ENCODE peak calls at places on chromosomes 11 and 22, in six cellular contexts. I, U, K, F, R and L are unnamed samples.

GRCh38 chr22:26286091-26286780 is 117.0 kb downstream of the SEZ6L start:
- DNase-seq in I (no peak), U (no peak), K (no peak), F (no peak), R (no peak), L (no peak)

GRCh38 chr11:27571151-27571840 is 64.7 kb upstream of the LIN7C start:
- DNase-seq in I (no peak), U (no peak), K (no peak), F (peak), R (no peak), L (peak)

GRCh38 chr11:102836290-102836875 is 7.0 kb downstream of the MMP3 start:
- DNase-seq in I (no peak), U (no peak), K (no peak), F (peak), R (no peak), L (peak)

GRCh38 chr11:2881974-2882362 is 3.6 kb downstream of the CDKN1C start:
- DNase-seq in I (no peak), U (no peak), K (no peak), F (no peak), R (no peak), L (no peak)

GRCh38 chr11:25938952-25939351 is 393.0 kb upstream of the ANO3 start:
- DNase-seq in I (no peak), U (no peak), K (no peak), F (no peak), R (no peak), L (no peak)

GRCh38 chr11:15493921-15494630 is 379.4 kb downstream of the INSC start:
- DNase-seq in I (no peak), U (no peak), K (no peak), F (peak), R (no peak), L (peak)

GRCh38 chr11:126900349-126900748 is 100.2 kb downstream of the KIRREL3 start:
- DNase-seq in I (no peak), U (no peak), K (no peak), F (no peak), R (no peak), L (no peak)

GRCh38 chr22:23259916-23260644 is 79.8 kb downstream of the BCR start:
- DNase-seq in I (no peak), U (no peak), K (no peak), F (no peak), R (no peak), L (no peak)

GRCh38 chr11:1912314-1912878 is 7.1 kb upstream of the TNNT3 start:
- DNase-seq in I (no peak), U (no peak), K (no peak), F (no peak), R (no peak), L (no peak)

GRCh38 chr22:37183432-37184379 is 4.3 kb downstream of the C1QTNF6 start:
- DNase-seq in I (no peak), U (no peak), K (no peak), F (no peak), R (no peak), L (no peak)

GRCh38 chr11:7971846-7972245 is 6.6 kb upstream of the NLRP10 start:
- DNase-seq in I (no peak), U (no peak), K (no peak), F (no peak), R (no peak), L (no peak)

GRCh38 chr22:42957544-42957943 is 57.4 kb downstream of the PACSIN2 start:
- DNase-seq in I (no peak), U (no peak), K (no peak), F (no peak), R (no peak), L (no peak)

GRCh38 chr22:22696104-22696503 is 51.7 kb downstream of the GGTLC2 start:
- DNase-seq in I (no peak), U (no peak), K (no peak), F (no peak), R (no peak), L (no peak)

GRCh38 chr11:125165111-125165663 is 636 bp downstream of the PKNOX2 start:
- DNase-seq in I (no peak), U (no peak), K (no peak), F (peak), R (peak), L (peak)

GRCh38 chr11:120622189-120622912 is 110.8 kb downstream of the GRIK4 start:
- DNase-seq in I (no peak), U (no peak), K (no peak), F (no peak), R (no peak), L (peak)